ENCODE peak calls at places on chromosomes 2 and 18, in four cellular contexts. H is activated T-cell treated with anti-CD3 and anti-CD28 coated beads for 48 hours, Y is iris pigment epithelial cell, W is SJSA1. Q is an unnamed sample.

GRCh38 chr18:45588831-45589558 is 26.3 kb upstream of the SLC14A2 start:
- DNase-seq in H (no peak), Y (peak; percentile 26), W (peak; percentile 89), Q (no peak)

GRCh38 chr2:54658548-54659207 is 64.8 kb upstream of the EML6 start:
- DNase-seq in H (no peak), Y (peak; percentile 74), W (peak; percentile 48), Q (no peak)

GRCh38 chr2:132415256-132416079 is 1.1 kb upstream of the GPR39 start:
- DNase-seq in H (no peak), Y (no peak), W (no peak), Q (peak; percentile 68)

GRCh38 chr2:1369905-1370304 is 43.4 kb upstream of the TPO start:
- DNase-seq in H (no peak), Y (no peak), W (no peak), Q (no peak)

GRCh38 chr2:240577281-240578109 is 9.0 kb upstream of the CAPN10 start:
- DNase-seq in H (no peak), Y (no peak), W (no peak), Q (no peak)

GRCh38 chr2:240353944-240354343 is 81.5 kb upstream of the GPC1 start:
- DNase-seq in H (no peak), Y (no peak), W (no peak), Q (no peak)

GRCh38 chr2:239697765-239698164 is 296.9 kb upstream of the HDAC4 start:
- DNase-seq in H (no peak), Y (no peak), W (no peak), Q (no peak)

GRCh38 chr2:214135966-214136365 is 274.9 kb upstream of the VWC2L start:
- DNase-seq in H (no peak), Y (peak; percentile 8), W (no peak), Q (no peak)

GRCh38 chr2:62192811-62193210 is 3.1 kb upstream of the B3GNT2 start:
- DNase-seq in H (no peak), Y (no peak), W (no peak), Q (no peak)

GRCh38 chr2:181574321-181574720 is 82.6 kb downstream of the CERKL start:
- DNase-seq in H (no peak), Y (no peak), W (no peak), Q (no peak)

GRCh38 chr2:217127744-217128143 is 267.9 kb upstream of the TNP1 start:
- DNase-seq in H (no peak), Y (peak; percentile 58), W (peak; percentile 39), Q (no peak)

GRCh38 chr2:175062787-175063585 is 57.8 kb upstream of the CHN1 start:
- DNase-seq in H (no peak), Y (no peak), W (no peak), Q (no peak)

GRCh38 chr2:161708350-161708974 is 84.2 kb downstream of the SLC4A10 start:
- DNase-seq in H (no peak), Y (no peak), W (no peak), Q (no peak)

GRCh38 chr18:65567372-65567771 is 183.4 kb upstream of the CDH7 start:
- DNase-seq in H (no peak), Y (peak; percentile 0), W (no peak), Q (peak; percentile 6)

GRCh38 chr2:13000644-13001375 is 284.1 kb downstream of the TRIB2 start:
- DNase-seq in H (no peak), Y (peak; percentile 67), W (peak; percentile 4), Q (no peak)

GRCh38 chr2:120344991-120345975 is 653 bp upstream of the INHBB start:
- DNase-seq in H (peak; percentile 33), Y (no peak), W (peak; percentile 38), Q (no peak)

GRCh38 chr2:88658318-88658717 is 31.1 kb upstream of the EIF2AK3 start:
- DNase-seq in H (no peak), Y (peak; percentile 86), W (no peak), Q (no peak)

GRCh38 chr2:21270658-21271057 is 146.9 kb downstream of the TDRD15 start:
- DNase-seq in H (no peak), Y (no peak), W (no peak), Q (no peak)

GRCh38 chr2:118150294-118150693 is 62.0 kb downstream of the INSIG2 start:
- DNase-seq in H (no peak), Y (no peak), W (no peak), Q (no peak)

GRCh38 chr18:1034971-1035370 is 130.3 kb downstream of the ADCYAP1 start:
- DNase-seq in H (no peak), Y (no peak), W (no peak), Q (no peak)

GRCh38 chr2:18516112-18516511 is 44.3 kb downstream of the RDH14 start:
- DNase-seq in H (no peak), Y (peak; percentile 89), W (peak; percentile 76), Q (no peak)

GRCh38 chr2:127615511-127616166 is 30.3 kb upstream of the GPR17 start:
- DNase-seq in H (no peak), Y (no peak), W (no peak), Q (no peak)

Q was measured in SW 1271.